ENCODE peak calls at places on chromosome 4, in four cellular contexts. Q, A, U and C are unnamed samples.
A peak's percentile ranks its signal among the peaks of the same experiment; 100 is the strongest.

GRCh38 chr4:145230726-145231125 is 50.3 kb upstream of the OTUD4 start:
- DNase-seq in Q (no peak), A (no peak), U (no peak), C (peak; percentile 33)

GRCh38 chr4:147136783-147137182 is 191.1 kb upstream of the TTC29 start:
- DNase-seq in Q (no peak), A (peak; percentile 46), U (no peak), C (no peak)

GRCh38 chr4:170025523-170026252 is 507 bp downstream of the MFAP3L start:
- DNase-seq in Q (peak; percentile 40), A (no peak), U (no peak), C (no peak)

GRCh38 chr4:117400039-117400835 is 314.9 kb upstream of the TRAM1L1 start:
- DNase-seq in Q (peak; percentile 51), A (peak; percentile 82), U (no peak), C (peak; percentile 77)

GRCh38 chr4:1360423-1361283 is 13.6 kb downstream of the UVSSA start:
- DNase-seq in Q (no peak), A (peak; percentile 73), U (no peak), C (peak; percentile 69)

GRCh38 chr4:85423414-85423813 is 51.5 kb upstream of the ARHGAP24 start:
- DNase-seq in Q (no peak), A (no peak), U (no peak), C (no peak)

GRCh38 chr4:116925900-116926457 is 159.4 kb downstream of the TRAM1L1 start:
- DNase-seq in Q (peak; percentile 66), A (peak; percentile 29), U (peak; percentile 63), C (no peak)

GRCh38 chr4:72817012-72817411 is 248.0 kb upstream of the ADAMTS3 start:
- DNase-seq in Q (no peak), A (no peak), U (no peak), C (no peak)

GRCh38 chr4:184403384-184403781 is 71.0 kb downstream of the IRF2 start:
- DNase-seq in Q (no peak), A (no peak), U (no peak), C (peak; percentile 11)

GRCh38 chr4:184401397-184402171 is 72.8 kb downstream of the IRF2 start:
- DNase-seq in Q (peak; percentile 50), A (no peak), U (peak; percentile 58), C (no peak)

GRCh38 chr4:184400891-184401290 is 73.5 kb downstream of the IRF2 start:
- DNase-seq in Q (no peak), A (no peak), U (no peak), C (no peak)

GRCh38 chr4:184402740-184403383 is 71.5 kb downstream of the IRF2 start:
- DNase-seq in Q (no peak), A (no peak), U (no peak), C (no peak)

GRCh38 chr4:184402239-184402638 is 72.1 kb downstream of the IRF2 start:
- DNase-seq in Q (no peak), A (no peak), U (no peak), C (no peak)
- H3K23ac ChIP-seq in Q (no peak overlapping the region), A (no peak overlapping the region), U (no peak overlapping the region), C (no peak overlapping the region)

GRCh38 chr4:186128842-186129241 is 24.3 kb downstream of the FAM149A start:
- DNase-seq in Q (no peak), A (no peak), U (no peak), C (no peak)
- H3K23ac ChIP-seq in Q (no peak overlapping the region), A (no peak overlapping the region), U (no peak overlapping the region), C (no peak overlapping the region)

DNA sequence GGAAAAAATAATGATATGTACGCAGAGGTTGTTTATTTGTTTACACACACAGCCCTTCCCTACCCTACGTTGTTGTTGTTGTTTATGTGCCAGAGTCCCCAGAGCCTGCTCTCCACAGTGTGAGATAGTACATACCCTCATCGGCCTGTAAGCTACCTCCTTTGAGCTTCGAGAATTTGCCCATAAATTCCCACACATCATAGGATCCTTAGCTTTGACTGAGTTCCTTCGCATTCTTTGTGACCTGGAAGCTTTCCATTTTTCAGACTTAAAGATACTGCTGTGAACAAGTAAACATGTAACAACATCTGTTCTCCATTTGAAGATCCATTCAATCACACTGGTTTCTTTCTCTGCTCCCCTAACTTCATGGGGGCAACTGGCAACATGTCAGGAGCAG is 114.4 kb downstream of the IRF2 start:
- DNase-seq in Q (no peak), A (no peak), U (peak; percentile 18), C (no peak)
- H3K23ac ChIP-seq in Q (no peak overlapping the region), A (no peak overlapping the region), U (no peak overlapping the region), C (no peak overlapping the region)

DNA sequence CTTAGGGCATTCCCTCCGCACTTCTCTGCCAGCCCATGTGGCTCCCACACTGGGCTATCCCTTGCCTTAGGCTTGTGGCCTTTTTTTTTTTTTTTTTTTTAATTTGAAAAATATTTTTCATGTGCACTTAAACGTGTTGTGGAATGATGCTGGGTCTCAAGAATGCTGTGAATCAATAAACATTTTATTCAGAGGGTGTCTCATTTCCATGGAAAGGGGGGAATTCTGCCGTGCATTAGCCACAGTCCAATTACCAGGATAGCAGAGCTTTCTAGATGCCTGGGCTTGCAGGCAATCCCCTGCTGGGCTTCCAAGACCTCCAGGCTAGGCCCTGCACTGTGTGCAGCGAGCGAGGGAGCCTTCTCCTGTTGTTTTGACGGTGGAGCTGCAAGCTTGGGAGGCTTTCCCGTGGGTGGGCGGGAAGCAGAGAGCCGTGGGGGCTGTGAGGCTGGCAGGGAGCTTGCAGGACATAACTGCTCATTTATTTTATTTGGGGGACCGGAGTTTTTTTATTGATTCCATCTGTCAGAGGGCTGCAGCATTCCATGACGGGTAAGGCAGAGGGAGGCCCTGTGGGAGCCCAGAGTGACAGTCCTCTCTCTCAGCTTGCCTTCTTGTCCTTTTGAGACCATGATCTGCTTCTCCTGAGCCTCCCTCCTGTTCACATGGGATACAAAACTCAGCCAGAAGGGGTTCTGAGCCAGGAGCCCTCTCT is 2.6 kb upstream of the CPZ start:
- DNase-seq in Q (no peak), A (no peak), U (no peak), C (peak; percentile 40)
- H3K23ac ChIP-seq in Q (no peak overlapping the region), A (no peak overlapping the region), U (no peak overlapping the region), C (no peak overlapping the region)

DNA sequence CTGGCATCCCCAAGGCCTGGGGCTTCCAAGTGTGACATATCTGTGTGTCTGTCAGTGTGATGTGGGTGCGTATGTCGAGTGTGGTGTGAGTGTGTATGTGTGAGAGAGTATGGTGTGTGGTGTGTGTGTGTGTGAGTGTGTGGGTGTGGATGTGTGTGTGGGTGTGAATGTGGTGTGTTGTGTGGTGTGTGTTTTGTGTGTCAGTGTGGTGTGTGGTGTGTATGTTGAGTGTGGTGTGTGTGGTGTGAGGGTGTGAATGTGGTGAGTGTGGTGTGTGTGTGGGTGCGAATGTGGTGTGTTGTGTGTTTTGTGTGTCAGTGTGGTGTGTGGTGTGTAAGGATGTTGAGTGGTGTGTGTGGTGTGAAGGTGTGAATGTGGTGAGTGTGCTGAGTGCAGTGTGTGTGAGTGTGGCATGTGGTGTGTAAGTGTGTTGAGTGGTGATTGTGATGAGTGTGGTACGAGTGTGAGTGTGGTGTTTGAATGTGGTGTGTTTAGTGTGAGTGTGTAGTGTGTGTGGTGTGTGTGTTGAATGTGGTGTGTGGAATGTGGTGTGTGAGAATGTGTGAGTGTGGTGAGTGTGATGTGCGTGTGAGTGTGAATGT is 61.6 kb upstream of the SORCS2 start:
- DNase-seq in Q (no peak), A (no peak), U (no peak), C (no peak)
- H3K23ac ChIP-seq in Q (no peak overlapping the region), A (no peak overlapping the region), U (no peak overlapping the region), C (no peak overlapping the region)